ENCODE peak calls at places on chromosome 16, in nine cellular contexts. P is effector memory CD8-positive, alpha-beta T cell; R is left cardiac atrium; Y is smooth muscle cell of the brain vasculature; Z is activated naive CD4-positive, alpha-beta T cell; I is RWPE2; D is caudate nucleus; V is stomach; L is activated CD4-positive, alpha-beta T cell treated with anti-CD3 and anti-CD28 coated beads for 48 hours. A is an unnamed sample.

GRCh38 chr16:11136600-11136999 is 119.4 kb downstream of the SOCS1 start:
- DNase-seq in P (no peak), R (peak), Y (no peak), Z (no peak), I (no peak), D (no peak), V (no peak), L (no peak), A (no peak)

GRCh38 chr16:23578096-23578830 is 17.9 kb downstream of the NDUFAB1 start:
- DNase-seq in P (no peak), R (no peak), Y (no peak), Z (no peak), I (no peak), D (no peak), V (no peak), L (no peak), A (no peak)

GRCh38 chr16:57984443-57985203 is 13.7 kb upstream of the CNGB1 start:
- DNase-seq in P (peak), R (peak), Y (no peak), Z (peak), I (peak), D (peak), V (peak), L (peak), A (peak)

GRCh38 chr16:59259074-59259963 is 525.2 kb upstream of the GOT2 start:
- DNase-seq in P (no peak), R (no peak), Y (no peak), Z (no peak), I (no peak), D (no peak), V (no peak), L (peak), A (peak)

GRCh38 chr16:88782454-88783390 is 2.3 kb downstream of the PIEZO1 start:
- DNase-seq in P (no peak), R (peak), Y (no peak), Z (no peak), I (peak), D (peak), V (no peak), L (peak), A (no peak)

GRCh38 chr16:9647981-9648701 is 534.1 kb downstream of the GRIN2A start:
- DNase-seq in P (no peak), R (no peak), Y (no peak), Z (no peak), I (no peak), D (no peak), V (no peak), L (no peak), A (no peak)

GRCh38 chr16:11078812-11079459 is 134.6 kb downstream of the CLEC16A start:
- DNase-seq in P (no peak), R (no peak), Y (no peak), Z (no peak), I (no peak), D (no peak), V (no peak), L (no peak), A (no peak)

GRCh38 chr16:57202095-57202886 is 16.2 kb downstream of the RSPRY1 start:
- DNase-seq in P (no peak), R (no peak), Y (no peak), Z (no peak), I (no peak), D (no peak), V (no peak), L (no peak), A (no peak)

GRCh38 chr16:24822542-24822941 is 23.2 kb upstream of the SLC5A11 start:
- DNase-seq in P (no peak), R (no peak), Y (no peak), Z (no peak), I (no peak), D (no peak), V (no peak), L (no peak), A (no peak)

GRCh38 chr16:54651440-54651839 is 279.2 kb upstream of the IRX5 start:
- DNase-seq in P (no peak), R (no peak), Y (no peak), Z (no peak), I (no peak), D (no peak), V (no peak), L (no peak), A (no peak)

GRCh38 chr16:53022374-53022773 is 30.3 kb downstream of the CHD9NB start:
- DNase-seq in P (no peak), R (no peak), Y (peak), Z (no peak), I (no peak), D (no peak), V (peak), L (peak), A (no peak)

GRCh38 chr16:56583351-56583910 is 5.9 kb upstream of the MT3 start:
- DNase-seq in P (no peak), R (no peak), Y (no peak), Z (no peak), I (no peak), D (no peak), V (no peak), L (no peak), A (no peak)

GRCh38 chr16:87014112-87014511 is 303.1 kb downstream of the C16orf95 start:
- DNase-seq in P (no peak), R (no peak), Y (no peak), Z (no peak), I (no peak), D (no peak), V (no peak), L (no peak), A (no peak)

GRCh38 chr16:47604306-47604705 is 143.2 kb downstream of the PHKB start:
- DNase-seq in P (no peak), R (no peak), Y (no peak), Z (no peak), I (no peak), D (no peak), V (no peak), L (no peak), A (no peak)

GRCh38 chr16:71859751-71860521 is 14.2 kb downstream of the ATXN1L start:
- DNase-seq in P (no peak), R (no peak), Y (no peak), Z (no peak), I (no peak), D (no peak), V (no peak), L (no peak), A (no peak)

GRCh38 chr16:21590791-21591190 is 8.6 kb upstream of the METTL9 start:
- DNase-seq in P (no peak), R (no peak), Y (no peak), Z (no peak), I (no peak), D (no peak), V (no peak), L (no peak), A (no peak)

GRCh38 chr16:49422896-49423295 is 49.3 kb downstream of the C16orf78 start:
- DNase-seq in P (no peak), R (no peak), Y (no peak), Z (no peak), I (no peak), D (no peak), V (no peak), L (no peak), A (no peak)

GRCh38 chr16:86042996-86043725 is 144.2 kb downstream of the IRF8 start:
- DNase-seq in P (no peak), R (no peak), Y (no peak), Z (no peak), I (peak), D (no peak), V (no peak), L (no peak), A (no peak)

GRCh38 chr16:81716478-81717210 is 62.4 kb upstream of the PLCG2 start:
- DNase-seq in P (peak), R (no peak), Y (no peak), Z (no peak), I (no peak), D (no peak), V (no peak), L (peak), A (no peak)

GRCh38 chr16:58814348-58814801 is 80.3 kb upstream of the GOT2 start:
- DNase-seq in P (no peak), R (peak), Y (no peak), Z (no peak), I (no peak), D (no peak), V (peak), L (peak), A (peak)

GRCh38 chr16:80973991-80974390 is 32.7 kb downstream of the CMC2 start:
- DNase-seq in P (no peak), R (no peak), Y (no peak), Z (no peak), I (no peak), D (no peak), V (no peak), L (no peak), A (no peak)

GRCh38 chr16:3998793-3999478 is 117.3 kb downstream of the ADCY9 start:
- DNase-seq in P (no peak), R (no peak), Y (no peak), Z (no peak), I (no peak), D (no peak), V (no peak), L (no peak), A (no peak)

GRCh38 chr16:24851700-24852099 is 5.9 kb downstream of the SLC5A11 start:
- DNase-seq in P (no peak), R (no peak), Y (no peak), Z (no peak), I (no peak), D (no peak), V (no peak), L (peak), A (no peak)

GRCh38 chr16:80197790-80198201 is 343.0 kb upstream of the DYNLRB2 start:
- DNase-seq in P (no peak), R (no peak), Y (peak), Z (no peak), I (peak), D (no peak), V (no peak), L (no peak), A (no peak)

GRCh38 chr16:20918486-20919239 is 18.1 kb downstream of the LYRM1 start:
- DNase-seq in P (no peak), R (peak), Y (no peak), Z (no peak), I (no peak), D (no peak), V (no peak), L (no peak), A (no peak)

GRCh38 chr16:87337247-87337646 is 20.1 kb upstream of the C16orf95 start:
- DNase-seq in P (no peak), R (no peak), Y (no peak), Z (no peak), I (no peak), D (no peak), V (no peak), L (no peak), A (no peak)